ENCODE peak calls at places on chromosome 14, in eight cellular contexts. G, Q, B, H, V, F, T and E are unnamed samples.

GRCh38 chr14:104084251-104085002 is 1.1 kb upstream of the ASPG start:
- DNase-seq in G (no peak), Q (peak; percentile 27), F (no peak), H (no peak), B (no peak), V (no peak), T (peak; percentile 20), E (no peak)

GRCh38 chr14:94390372-94391086 is 2.1 kb upstream of the SERPINA1 start:
- DNase-seq in G (no peak), V (no peak), B (no peak), Q (peak; percentile 48), T (no peak), H (no peak), F (no peak), E (no peak)

GRCh38 chr14:41859336-41859735 is 252.7 kb downstream of the LRFN5 start:
- DNase-seq in F (no peak), H (no peak), Q (no peak), G (no peak), V (no peak), B (no peak), T (no peak), E (no peak)

GRCh38 chr14:22920697-22921096 is 1.7 kb upstream of the RBM23 start:
- DNase-seq in F (no peak), V (no peak), T (no peak), H (no peak), G (no peak), B (no peak), Q (no peak), E (no peak)

GRCh38 chr14:51626185-51626584 is 25.5 kb upstream of the FRMD6 start:
- DNase-seq in Q (no peak), V (no peak), F (no peak), B (no peak), G (no peak), T (no peak), H (no peak), E (no peak)

GRCh38 chr14:60724080-60724618 is at the start of gene SIX4:
- DNase-seq in T (peak; percentile 78), B (peak; percentile 94), Q (peak; percentile 90), G (peak; percentile 62), H (peak; percentile 70), F (peak; percentile 72), V (no peak), E (peak; percentile 31)

GRCh38 chr14:54106802-54107377 is 150.3 kb upstream of the BMP4 start:
- DNase-seq in V (no peak), Q (peak; percentile 35), H (no peak), F (no peak), B (peak; percentile 57), G (peak; percentile 5), T (no peak), E (no peak)

GRCh38 chr14:86357866-86358265 is 827.9 kb downstream of the FLRT2 start:
- DNase-seq in Q (no peak), G (no peak), V (no peak), H (no peak), B (no peak), T (no peak), F (no peak), E (no peak)

GRCh38 chr14:97848351-97848980 is 1051.3 kb downstream of the VRK1 start:
- DNase-seq in F (no peak), Q (no peak), T (no peak), H (no peak), V (no peak), B (no peak), G (no peak), E (no peak)

GRCh38 chr14:91963465-91963864 is 16.0 kb upstream of the FBLN5 start:
- DNase-seq in V (no peak), Q (no peak), G (no peak), F (no peak), B (no peak), T (no peak), H (no peak), E (no peak)

GRCh38 chr14:20143911-20144310 is 5.3 kb downstream of the OR4N5 start:
- DNase-seq in G (no peak), F (no peak), T (no peak), V (no peak), B (no peak), Q (peak; percentile 8), H (no peak), E (no peak)

GRCh38 chr14:22895402-22895801 is 12.4 kb downstream of the REM2 start:
- DNase-seq in B (no peak), Q (no peak), V (no peak), F (no peak), T (no peak), H (no peak), G (no peak), E (no peak)

GRCh38 chr14:71661441-71661840 is 270.8 kb upstream of the RGS6 start:
- DNase-seq in F (no peak), Q (no peak), G (no peak), B (no peak), H (no peak), T (no peak), V (no peak), E (no peak)

GRCh38 chr14:100004392-100004791 is 60.8 kb upstream of the EVL start:
- DNase-seq in T (no peak), H (no peak), V (no peak), B (no peak), Q (no peak), G (no peak), F (no peak), E (no peak)

GRCh38 chr14:97917169-97917568 is 1120.0 kb downstream of the VRK1 start:
- DNase-seq in F (no peak), B (no peak), G (no peak), T (no peak), V (no peak), H (no peak), Q (no peak), E (no peak)

GRCh38 chr14:73591690-73592448 is at the start of gene ACOT4:
- DNase-seq in F (no peak), H (peak; percentile 34), G (no peak), V (peak; percentile 52), B (peak; percentile 60), Q (peak; percentile 36), T (peak; percentile 83), E (peak; percentile 74)

GRCh38 chr14:85731198-85731597 is 201.3 kb downstream of the FLRT2 start:
- DNase-seq in T (no peak), F (peak; percentile 32), V (no peak), Q (peak; percentile 48), H (no peak), B (peak; percentile 70), G (no peak), E (no peak)

GRCh38 chr14:75143761-75144527 is 17.1 kb upstream of the NEK9 start:
- DNase-seq in B (no peak), V (no peak), Q (no peak), F (no peak), G (no peak), H (no peak), T (no peak), E (no peak)

GRCh38 chr14:95057147-95057546 is 100.2 kb downstream of the DICER1 start:
- DNase-seq in F (no peak), G (no peak), T (no peak), B (no peak), H (no peak), Q (no peak), V (no peak), E (no peak)

GRCh38 chr14:76710093-76711010 is 50.9 kb upstream of the VASH1 start:
- DNase-seq in B (peak; percentile 76), H (peak; percentile 26), V (no peak), Q (peak; percentile 51), F (no peak), T (peak; percentile 66), G (no peak), E (no peak)

GRCh38 chr14:102187583-102188001 is 47.9 kb downstream of the WDR20 start:
- DNase-seq in G (no peak), T (no peak), V (no peak), H (no peak), B (no peak), Q (peak; percentile 25), F (no peak), E (no peak)

GRCh38 chr14:75126679-75127473 is at the start of gene NEK9:
- DNase-seq in F (peak; percentile 90), T (peak; percentile 92), B (peak; percentile 93), H (peak; percentile 86), V (peak; percentile 84), G (peak; percentile 52), Q (peak; percentile 91), E (peak; percentile 90)

GRCh38 chr14:60327447-60328331 is 78.7 kb downstream of the PPM1A start:
- DNase-seq in H (peak; percentile 25), V (peak; percentile 9), B (peak; percentile 40), G (no peak), F (no peak), T (peak; percentile 74), Q (peak; percentile 32), E (peak; percentile 68)

GRCh38 chr14:42470427-42470719 is 863.7 kb downstream of the LRFN5 start:
- DNase-seq in V (no peak), T (no peak), G (no peak), Q (peak; percentile 12), F (no peak), B (no peak), H (no peak), E (no peak)

GRCh38 chr14:55604900-55605418 is 25.0 kb downstream of the KTN1 start:
- DNase-seq in B (no peak), H (no peak), G (no peak), Q (no peak), T (no peak), V (no peak), F (no peak), E (no peak)

GRCh38 chr14:104393199-104393897 is 186.2 kb upstream of the C14orf180 start:
- DNase-seq in H (no peak), Q (no peak), G (no peak), V (no peak), T (peak; percentile 12), F (no peak), B (no peak), E (peak; percentile 37)

GRCh38 chr14:101836131-101836530 is 74.6 kb downstream of the PPP2R5C start:
- DNase-seq in H (no peak), Q (no peak), F (no peak), B (peak; percentile 64), V (no peak), G (no peak), T (no peak), E (no peak)

GRCh38 chr14:105891221-105891602 is 364.8 kb downstream of the TMEM121 start:
- DNase-seq in G (no peak), F (peak; percentile 9), B (no peak), H (no peak), Q (no peak), T (no peak), V (no peak), E (peak; percentile 20)

GRCh38 chr14:100384819-100385813 is 62.0 kb downstream of the SLC25A47 start:
- DNase-seq in G (no peak), Q (peak; percentile 67), H (no peak), B (peak; percentile 59), V (no peak), F (no peak), T (no peak), E (no peak)

GRCh38 chr14:49634547-49635334 is at the start of gene DNAAF2:
- DNase-seq in T (peak; percentile 46), Q (peak; percentile 77), H (peak; percentile 57), F (peak; percentile 64), B (peak; percentile 75), G (peak; percentile 12), V (peak; percentile 48), E (peak; percentile 81)

GRCh38 chr14:100092832-100093231 is 27.6 kb downstream of the EVL start:
- DNase-seq in F (no peak), T (no peak), V (no peak), H (no peak), G (no peak), Q (no peak), B (no peak), E (no peak)

GRCh38 chr14:80304125-80304766 is 92.9 kb upstream of the DIO2 start:
- DNase-seq in T (no peak), Q (no peak), G (no peak), H (no peak), V (no peak), B (peak; percentile 25), F (no peak), E (no peak)

GRCh38 chr14:38143651-38144505 is 63.8 kb upstream of the SSTR1 start:
- DNase-seq in F (no peak), V (no peak), H (no peak), Q (no peak), T (no peak), G (no peak), B (peak; percentile 26), E (no peak)

GRCh38 chr14:101734241-101734847 is 27.2 kb upstream of the PPP2R5C start:
- DNase-seq in B (no peak), F (no peak), V (no peak), G (no peak), T (no peak), Q (no peak), H (no peak), E (no peak)